ENCODE peak calls at places on chromosome 1, in five cellular contexts. T is astrocyte, G is IMR-90, L is colonic mucosa, V is neuronal stem cell. Y is an unnamed sample.

GRCh38 chr1:74422379-74423155 is 89.8 kb downstream of the LRRC53 start:
- DNase-seq in T (peak; percentile 49), G (peak; percentile 76), L (no peak), V (no peak), Y (no peak)

GRCh38 chr1:150552692-150553278 is 3.6 kb downstream of the ADAMTSL4 start:
- DNase-seq in T (no peak), G (no peak), L (no peak), V (no peak), Y (no peak)

GRCh38 chr1:24825174-24825573 is 79.9 kb downstream of the CLIC4 start:
- DNase-seq in T (no peak), G (no peak), L (no peak), V (no peak), Y (no peak)

GRCh38 chr1:150576367-150576711 is 3.1 kb downstream of the MCL1 start:
- DNase-seq in T (no peak), G (no peak), L (no peak), V (no peak), Y (no peak)

GRCh38 chr1:92544756-92545165 is 58.0 kb upstream of the GFI1 start:
- DNase-seq in T (peak; percentile 40), G (peak; percentile 23), L (no peak), V (no peak), Y (peak; percentile 58)

GRCh38 chr1:176384841-176385240 is 78.1 kb upstream of the PAPPA2 start:
- DNase-seq in T (no peak), G (no peak), L (no peak), V (no peak), Y (no peak)

GRCh38 chr1:221394011-221394544 is 347.8 kb downstream of the DUSP10 start:
- DNase-seq in T (peak; percentile 94), G (peak; percentile 81), L (no peak), V (no peak), Y (peak; percentile 93)

GRCh38 chr1:174398246-174398645 is 49.5 kb upstream of the GPR52 start:
- DNase-seq in T (peak; percentile 93), G (peak; percentile 96), L (no peak), V (no peak), Y (peak; percentile 93)

GRCh38 chr1:226608699-226609505 is 60.3 kb downstream of the STUM start:
- DNase-seq in T (peak; percentile 16), G (peak; percentile 59), L (peak; percentile 59), V (peak; percentile 72), Y (peak; percentile 71)

GRCh38 chr1:217563179-217563578 is 67.7 kb downstream of the GPATCH2 start:
- DNase-seq in T (no peak), G (no peak), L (no peak), V (no peak), Y (no peak)

GRCh38 chr1:170010443-170010842 is 64.1 kb downstream of the KIFAP3 start:
- DNase-seq in T (peak; percentile 29), G (peak; percentile 55), L (peak; percentile 47), V (peak; percentile 14), Y (peak; percentile 46)

GRCh38 chr1:169106921-169107672 is 607 bp downstream of the ATP1B1 start:
- DNase-seq in T (no peak), G (peak; percentile 39), L (peak; percentile 38), V (no peak), Y (peak; percentile 40)

GRCh38 chr1:48026275-48026674 is 29.1 kb upstream of the TRABD2B start:
- DNase-seq in T (no peak), G (peak; percentile 4), L (no peak), V (no peak), Y (peak; percentile 23)

GRCh38 chr1:204261746-204262505 is 48.1 kb upstream of the GOLT1A start:
- DNase-seq in T (peak; percentile 72), G (peak; percentile 77), L (no peak), V (no peak), Y (peak; percentile 77)

GRCh38 chr1:6965062-6965913 is 180.0 kb downstream of the CAMTA1 start:
- DNase-seq in T (no peak), G (no peak), L (no peak), V (no peak), Y (peak; percentile 28)
- H3K4me3 ChIP-seq in T (no peak overlapping the region), G (no peak overlapping the region), L (no peak overlapping the region), V (no peak overlapping the region), Y (no peak overlapping the region)

GRCh38 chr1:42163536-42164503 is 725 bp downstream of the GUCA2A start:
- DNase-seq in T (no peak), G (no peak), L (no peak), V (no peak), Y (no peak)
- H3K9ac ChIP-seq in T (no peak overlapping the region), G (no peak overlapping the region), L (no peak overlapping the region), V (no peak overlapping the region), Y (no peak overlapping the region)

GRCh38 chr1:32554288-32554687 is 15.1 kb downstream of the ZBTB8A start:
- DNase-seq in T (no peak), G (no peak), L (no peak), V (no peak), Y (no peak)
- H3K27ac ChIP-seq in T (no peak overlapping the region), G (no peak overlapping the region), L (no peak overlapping the region), V (no peak overlapping the region), Y (no peak overlapping the region)

DNA sequence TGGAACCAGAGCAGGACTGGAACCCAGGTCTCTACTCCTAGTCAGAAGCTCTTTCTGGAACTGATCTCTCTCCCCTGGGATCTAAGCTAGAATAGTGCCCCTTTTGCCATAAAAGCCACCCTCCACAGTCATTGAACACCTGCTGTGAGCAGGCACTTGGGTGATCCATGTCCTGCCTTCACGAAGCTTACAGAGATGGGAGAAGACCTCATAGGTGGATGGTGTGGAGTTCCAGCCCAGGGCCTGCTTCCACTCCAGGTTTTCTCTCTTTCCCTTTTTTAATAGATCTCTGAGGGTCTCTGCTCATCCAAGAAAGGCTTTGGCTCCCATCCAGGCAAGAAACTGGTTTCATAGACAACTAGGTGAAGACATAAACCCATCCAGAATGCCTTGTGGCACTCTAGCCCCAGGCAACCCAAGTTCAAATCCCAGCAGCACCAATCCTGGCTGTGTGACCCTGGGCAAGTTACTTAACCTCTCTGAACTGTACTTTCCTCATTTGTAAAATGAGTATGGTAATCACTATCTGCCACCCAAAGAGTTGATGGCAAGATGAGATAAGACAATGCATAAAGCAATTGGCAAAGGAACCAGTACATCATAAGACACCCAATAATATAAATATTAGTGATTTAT is 46.4 kb upstream of the TMEM51 start:
- DNase-seq in T (no peak), G (no peak), L (no peak), V (no peak), Y (no peak)
- H3K4me3 ChIP-seq in T (no peak overlapping the region), G (no peak overlapping the region), L (no peak overlapping the region), V (no peak overlapping the region), Y (no peak overlapping the region)

DNA sequence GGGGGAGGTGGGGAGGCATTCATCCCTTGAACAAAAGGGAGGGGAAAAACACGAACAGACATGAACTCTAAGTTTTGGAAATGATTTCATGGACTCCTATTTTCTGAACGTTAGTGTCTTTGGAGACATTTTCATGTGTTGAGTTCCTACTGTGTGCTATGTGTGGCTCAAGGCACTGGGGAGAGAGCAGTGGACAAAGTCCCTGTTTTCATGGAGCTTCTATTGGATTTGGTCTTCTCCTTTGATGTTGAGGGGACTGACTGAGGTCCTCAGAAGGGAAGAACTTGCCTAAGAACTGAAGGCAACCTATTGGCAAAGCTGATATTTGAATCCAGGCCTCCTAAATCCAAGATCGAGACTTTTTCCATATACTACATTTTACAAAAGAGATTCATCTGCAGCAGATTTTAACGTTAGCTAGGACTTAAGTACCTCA is 30.4 kb downstream of the JUN start:
- DNase-seq in T (no peak), G (no peak), L (no peak), V (no peak), Y (no peak)
- H3K9ac ChIP-seq in T (no peak overlapping the region), G (no peak overlapping the region), L (no peak overlapping the region), V (no peak overlapping the region), Y (no peak overlapping the region)

GRCh38 chr1:244590670-244591069 is 62.3 kb upstream of the DESI2 start:
- DNase-seq in T (no peak), G (no peak), L (no peak), V (no peak), Y (no peak)
- H3K27ac ChIP-seq in T (no peak overlapping the region), G (no peak overlapping the region), L (no peak overlapping the region), V (no peak overlapping the region), Y (no peak overlapping the region)

Y was measured in fibroblast of lung.